ENCODE peak calls at places on chromosomes 16 and 17, in nine cellular contexts. One of them, this sample, is unnamed.

GRCh38 chr17:27586203-27586701 is 44.7 kb upstream of the LGALS9 start:
- DNase-seq in mucosa of gallbladder: no peak
- DNase-seq in astrocyte of the spinal cord: peak; percentile 78
- DNase-seq in T-cell: no peak
- DNase-seq in CD4-positive, alpha-beta T cell: no peak
- DNase-seq in NCI-H345: no peak
- DNase-seq in type B pancreatic cell: no peak
- DNase-seq in NCI-H69: no peak
- DNase-seq in colonic mucosa: no peak
- DNase-seq in this sample: no peak

GRCh38 chr17:800446-801242 is 18.5 kb downstream of the MRM3 start:
- DNase-seq in CD4-positive, alpha-beta T cell: no peak
- DNase-seq in colonic mucosa: no peak
- DNase-seq in astrocyte of the spinal cord: no peak
- DNase-seq in T-cell: no peak
- DNase-seq in type B pancreatic cell: no peak
- DNase-seq in NCI-H345: no peak
- DNase-seq in mucosa of gallbladder: no peak
- DNase-seq in NCI-H69: no peak
- DNase-seq in this sample: no peak

GRCh38 chr16:67149276-67150057 is 1.3 kb downstream of the B3GNT9 start:
- DNase-seq in type B pancreatic cell: no peak
- DNase-seq in T-cell: no peak
- DNase-seq in NCI-H345: no peak
- DNase-seq in astrocyte of the spinal cord: no peak
- DNase-seq in NCI-H69: no peak
- DNase-seq in mucosa of gallbladder: no peak
- DNase-seq in colonic mucosa: no peak
- DNase-seq in CD4-positive, alpha-beta T cell: no peak
- DNase-seq in this sample: no peak

GRCh38 chr16:23359092-23359760 is 57.1 kb downstream of the SCNN1B start:
- DNase-seq in type B pancreatic cell: no peak
- DNase-seq in colonic mucosa: no peak
- DNase-seq in astrocyte of the spinal cord: no peak
- DNase-seq in mucosa of gallbladder: no peak
- DNase-seq in CD4-positive, alpha-beta T cell: no peak
- DNase-seq in T-cell: no peak
- DNase-seq in NCI-H69: no peak
- DNase-seq in NCI-H345: no peak
- DNase-seq in this sample: no peak

GRCh38 chr17:10046786-10047609 is 141.9 kb upstream of the RCVRN start:
- DNase-seq in T-cell: no peak
- DNase-seq in NCI-H69: no peak
- DNase-seq in CD4-positive, alpha-beta T cell: no peak
- DNase-seq in colonic mucosa: no peak
- DNase-seq in astrocyte of the spinal cord: no peak
- DNase-seq in mucosa of gallbladder: no peak
- DNase-seq in type B pancreatic cell: no peak
- DNase-seq in NCI-H345: no peak
- DNase-seq in this sample: no peak

GRCh38 chr16:52492789-52493357 is 54.1 kb downstream of the TOX3 start:
- DNase-seq in T-cell: no peak
- DNase-seq in NCI-H69: peak; percentile 4
- DNase-seq in mucosa of gallbladder: peak; percentile 21
- DNase-seq in astrocyte of the spinal cord: no peak
- DNase-seq in NCI-H345: no peak
- DNase-seq in colonic mucosa: peak; percentile 25
- DNase-seq in CD4-positive, alpha-beta T cell: no peak
- DNase-seq in type B pancreatic cell: no peak
- DNase-seq in this sample: no peak

GRCh38 chr16:67562918-67563707 is 787 bp downstream of the CTCF start:
- DNase-seq in astrocyte of the spinal cord: peak; percentile 51
- DNase-seq in colonic mucosa: peak; percentile 60
- DNase-seq in T-cell: peak; percentile 60
- DNase-seq in NCI-H69: peak; percentile 65
- DNase-seq in type B pancreatic cell: no peak
- DNase-seq in CD4-positive, alpha-beta T cell: peak; percentile 47
- DNase-seq in mucosa of gallbladder: peak; percentile 36
- DNase-seq in NCI-H345: peak; percentile 24
- DNase-seq in this sample: peak; percentile 85

GRCh38 chr17:77769215-77769614 is 189.3 kb upstream of the TNRC6C start:
- DNase-seq in T-cell: no peak
- DNase-seq in mucosa of gallbladder: no peak
- DNase-seq in NCI-H69: peak; percentile 20
- DNase-seq in colonic mucosa: no peak
- DNase-seq in NCI-H345: peak; percentile 75
- DNase-seq in astrocyte of the spinal cord: peak; percentile 2
- DNase-seq in type B pancreatic cell: no peak
- DNase-seq in CD4-positive, alpha-beta T cell: no peak
- DNase-seq in this sample: no peak

GRCh38 chr16:28264656-28265055 is 27.7 kb upstream of the SBK1 start:
- DNase-seq in T-cell: no peak
- DNase-seq in NCI-H69: peak; percentile 47
- DNase-seq in mucosa of gallbladder: no peak
- DNase-seq in CD4-positive, alpha-beta T cell: no peak
- DNase-seq in astrocyte of the spinal cord: no peak
- DNase-seq in type B pancreatic cell: no peak
- DNase-seq in colonic mucosa: peak; percentile 37
- DNase-seq in NCI-H345: no peak
- DNase-seq in this sample: peak; percentile 74

GRCh38 chr17:77499699-77500435 is 359.1 kb downstream of the SEC14L1 start:
- DNase-seq in NCI-H345: no peak
- DNase-seq in NCI-H69: no peak
- DNase-seq in astrocyte of the spinal cord: no peak
- DNase-seq in mucosa of gallbladder: no peak
- DNase-seq in type B pancreatic cell: no peak
- DNase-seq in CD4-positive, alpha-beta T cell: no peak
- DNase-seq in T-cell: peak; percentile 3
- DNase-seq in colonic mucosa: no peak
- DNase-seq in this sample: no peak

GRCh38 chr16:14957576-14958322 is 17.1 kb upstream of the PDXDC1 start:
- DNase-seq in mucosa of gallbladder: peak; percentile 11
- DNase-seq in NCI-H345: no peak
- DNase-seq in colonic mucosa: no peak
- DNase-seq in T-cell: no peak
- DNase-seq in NCI-H69: no peak
- DNase-seq in CD4-positive, alpha-beta T cell: no peak
- DNase-seq in type B pancreatic cell: peak; percentile 82
- DNase-seq in astrocyte of the spinal cord: no peak
- DNase-seq in this sample: no peak

GRCh38 chr16:79595261-79595660 is 5.3 kb downstream of the MAF start:
- DNase-seq in T-cell: no peak
- DNase-seq in mucosa of gallbladder: no peak
- DNase-seq in CD4-positive, alpha-beta T cell: no peak
- DNase-seq in NCI-H345: no peak
- DNase-seq in NCI-H69: no peak
- DNase-seq in type B pancreatic cell: no peak
- DNase-seq in astrocyte of the spinal cord: no peak
- DNase-seq in colonic mucosa: no peak
- DNase-seq in this sample: no peak

GRCh38 chr17:64216385-64217248 is 46.4 kb downstream of the TEX2 start:
- DNase-seq in astrocyte of the spinal cord: peak; percentile 69
- DNase-seq in T-cell: no peak
- DNase-seq in NCI-H345: no peak
- DNase-seq in NCI-H69: peak; percentile 66
- DNase-seq in type B pancreatic cell: no peak
- DNase-seq in mucosa of gallbladder: peak; percentile 46
- DNase-seq in CD4-positive, alpha-beta T cell: no peak
- DNase-seq in colonic mucosa: peak; percentile 66
- DNase-seq in this sample: no peak

GRCh38 chr16:89051521-89052166 is 42.0 kb upstream of the ACSF3 start:
- DNase-seq in colonic mucosa: no peak
- DNase-seq in CD4-positive, alpha-beta T cell: no peak
- DNase-seq in mucosa of gallbladder: no peak
- DNase-seq in T-cell: no peak
- DNase-seq in NCI-H69: peak; percentile 5
- DNase-seq in astrocyte of the spinal cord: no peak
- DNase-seq in type B pancreatic cell: no peak
- DNase-seq in NCI-H345: no peak
- DNase-seq in this sample: no peak

GRCh38 chr17:19833914-19834313 is 33.8 kb downstream of the ULK2 start:
- DNase-seq in CD4-positive, alpha-beta T cell: no peak
- DNase-seq in T-cell: no peak
- DNase-seq in NCI-H69: no peak
- DNase-seq in NCI-H345: no peak
- DNase-seq in colonic mucosa: no peak
- DNase-seq in type B pancreatic cell: no peak
- DNase-seq in astrocyte of the spinal cord: no peak
- DNase-seq in mucosa of gallbladder: no peak
- DNase-seq in this sample: no peak

GRCh38 chr16:87227651-87228015 is 89.6 kb downstream of the C16orf95 start:
- DNase-seq in type B pancreatic cell: no peak
- DNase-seq in NCI-H69: no peak
- DNase-seq in mucosa of gallbladder: no peak
- DNase-seq in astrocyte of the spinal cord: no peak
- DNase-seq in T-cell: no peak
- DNase-seq in colonic mucosa: no peak
- DNase-seq in CD4-positive, alpha-beta T cell: no peak
- DNase-seq in NCI-H345: no peak
- DNase-seq in this sample: no peak

GRCh38 chr16:46915483-46916025 is 31.4 kb downstream of the GPT2 start:
- DNase-seq in T-cell: no peak
- DNase-seq in CD4-positive, alpha-beta T cell: no peak
- DNase-seq in NCI-H345: no peak
- DNase-seq in NCI-H69: no peak
- DNase-seq in type B pancreatic cell: no peak
- DNase-seq in mucosa of gallbladder: no peak
- DNase-seq in colonic mucosa: no peak
- DNase-seq in astrocyte of the spinal cord: no peak
- DNase-seq in this sample: no peak

GRCh38 chr17:43578699-43579569 is 32.8 kb upstream of the ETV4 start:
- DNase-seq in colonic mucosa: no peak
- DNase-seq in CD4-positive, alpha-beta T cell: no peak
- DNase-seq in NCI-H345: peak; percentile 87
- DNase-seq in NCI-H69: peak; percentile 97
- DNase-seq in type B pancreatic cell: no peak
- DNase-seq in mucosa of gallbladder: no peak
- DNase-seq in astrocyte of the spinal cord: peak; percentile 18
- DNase-seq in T-cell: peak; percentile 13
- DNase-seq in this sample: no peak

GRCh38 chr16:85554114-85554790 is 58.9 kb upstream of the GSE1 start:
- DNase-seq in mucosa of gallbladder: peak; percentile 79
- DNase-seq in T-cell: peak; percentile 58
- DNase-seq in NCI-H345: peak; percentile 49
- DNase-seq in colonic mucosa: peak; percentile 83
- DNase-seq in type B pancreatic cell: no peak
- DNase-seq in astrocyte of the spinal cord: peak; percentile 79
- DNase-seq in CD4-positive, alpha-beta T cell: peak; percentile 51
- DNase-seq in NCI-H69: peak; percentile 86
- DNase-seq in this sample: peak; percentile 98

GRCh38 chr17:72812823-72813222 is 279.7 kb downstream of the SLC39A11 start:
- DNase-seq in mucosa of gallbladder: no peak
- DNase-seq in NCI-H69: no peak
- DNase-seq in T-cell: no peak
- DNase-seq in astrocyte of the spinal cord: peak; percentile 76
- DNase-seq in type B pancreatic cell: no peak
- DNase-seq in NCI-H345: no peak
- DNase-seq in CD4-positive, alpha-beta T cell: no peak
- DNase-seq in colonic mucosa: no peak
- DNase-seq in this sample: no peak

GRCh38 chr17:17702821-17703607 is 21.8 kb downstream of the RAI1 start:
- DNase-seq in CD4-positive, alpha-beta T cell: no peak
- DNase-seq in T-cell: no peak
- DNase-seq in colonic mucosa: no peak
- DNase-seq in NCI-H345: no peak
- DNase-seq in mucosa of gallbladder: no peak
- DNase-seq in NCI-H69: no peak
- DNase-seq in type B pancreatic cell: no peak
- DNase-seq in astrocyte of the spinal cord: no peak
- DNase-seq in this sample: no peak

GRCh38 chr16:50591800-50592771 is 43.9 kb downstream of the NKD1 start:
- DNase-seq in NCI-H69: peak; percentile 74
- DNase-seq in type B pancreatic cell: no peak
- DNase-seq in CD4-positive, alpha-beta T cell: no peak
- DNase-seq in NCI-H345: peak; percentile 51
- DNase-seq in mucosa of gallbladder: peak; percentile 92
- DNase-seq in T-cell: no peak
- DNase-seq in astrocyte of the spinal cord: no peak
- DNase-seq in colonic mucosa: no peak
- DNase-seq in this sample: no peak

GRCh38 chr16:31874354-31875111 is 926 bp downstream of the ZNF267 start:
- DNase-seq in type B pancreatic cell: no peak
- DNase-seq in NCI-H69: peak; percentile 77
- DNase-seq in NCI-H345: peak; percentile 8
- DNase-seq in T-cell: no peak
- DNase-seq in colonic mucosa: peak; percentile 49
- DNase-seq in astrocyte of the spinal cord: peak; percentile 28
- DNase-seq in mucosa of gallbladder: no peak
- DNase-seq in CD4-positive, alpha-beta T cell: no peak
- DNase-seq in this sample: peak; percentile 83

GRCh38 chr17:79844869-79845600 is 5.8 kb upstream of the CBX4 start:
- DNase-seq in NCI-H69: peak; percentile 64
- DNase-seq in astrocyte of the spinal cord: no peak
- DNase-seq in colonic mucosa: peak; percentile 67
- DNase-seq in type B pancreatic cell: no peak
- DNase-seq in CD4-positive, alpha-beta T cell: no peak
- DNase-seq in T-cell: peak; percentile 56
- DNase-seq in NCI-H345: peak; percentile 45
- DNase-seq in mucosa of gallbladder: no peak
- DNase-seq in this sample: peak; percentile 63

GRCh38 chr17:5785343-5785742 is 201.0 kb upstream of the NLRP1 start:
- DNase-seq in T-cell: no peak
- DNase-seq in NCI-H345: no peak
- DNase-seq in mucosa of gallbladder: no peak
- DNase-seq in astrocyte of the spinal cord: peak; percentile 68
- DNase-seq in CD4-positive, alpha-beta T cell: no peak
- DNase-seq in NCI-H69: peak; percentile 62
- DNase-seq in type B pancreatic cell: no peak
- DNase-seq in colonic mucosa: no peak
- DNase-seq in this sample: no peak

GRCh38 chr17:52419256-52419655 is 260.7 kb upstream of the CA10 start:
- DNase-seq in type B pancreatic cell: no peak
- DNase-seq in CD4-positive, alpha-beta T cell: no peak
- DNase-seq in colonic mucosa: no peak
- DNase-seq in astrocyte of the spinal cord: peak; percentile 2
- DNase-seq in NCI-H69: peak; percentile 92
- DNase-seq in T-cell: no peak
- DNase-seq in mucosa of gallbladder: peak; percentile 90
- DNase-seq in NCI-H345: peak; percentile 93
- DNase-seq in this sample: no peak

GRCh38 chr17:61815863-61816523 is 47.3 kb downstream of the BRIP1 start:
- DNase-seq in T-cell: no peak
- DNase-seq in NCI-H345: peak; percentile 17
- DNase-seq in colonic mucosa: no peak
- DNase-seq in NCI-H69: peak; percentile 92
- DNase-seq in type B pancreatic cell: no peak
- DNase-seq in CD4-positive, alpha-beta T cell: no peak
- DNase-seq in astrocyte of the spinal cord: no peak
- DNase-seq in mucosa of gallbladder: no peak
- DNase-seq in this sample: no peak

GRCh38 chr16:66746682-66747081 is 4.7 kb downstream of the DYNC1LI2 start:
- DNase-seq in CD4-positive, alpha-beta T cell: no peak
- DNase-seq in colonic mucosa: no peak
- DNase-seq in NCI-H345: no peak
- DNase-seq in NCI-H69: no peak
- DNase-seq in T-cell: no peak
- DNase-seq in type B pancreatic cell: no peak
- DNase-seq in astrocyte of the spinal cord: peak; percentile 57
- DNase-seq in mucosa of gallbladder: no peak
- DNase-seq in this sample: peak; percentile 99

GRCh38 chr17:54902017-54902416 is 1.4 kb downstream of the TOM1L1 start:
- DNase-seq in colonic mucosa: no peak
- DNase-seq in type B pancreatic cell: no peak
- DNase-seq in CD4-positive, alpha-beta T cell: no peak
- DNase-seq in NCI-H345: no peak
- DNase-seq in T-cell: no peak
- DNase-seq in NCI-H69: no peak
- DNase-seq in astrocyte of the spinal cord: no peak
- DNase-seq in mucosa of gallbladder: no peak
- DNase-seq in this sample: no peak

GRCh38 chr16:392450-393027 is 4.5 kb upstream of the NME4 start:
- DNase-seq in NCI-H345: no peak
- DNase-seq in type B pancreatic cell: no peak
- DNase-seq in astrocyte of the spinal cord: no peak
- DNase-seq in NCI-H69: no peak
- DNase-seq in CD4-positive, alpha-beta T cell: no peak
- DNase-seq in T-cell: no peak
- DNase-seq in colonic mucosa: no peak
- DNase-seq in mucosa of gallbladder: no peak
- DNase-seq in this sample: peak; percentile 45

GRCh38 chr17:78709119-78709681 is 72.9 kb downstream of the CYTH1 start:
- DNase-seq in CD4-positive, alpha-beta T cell: no peak
- DNase-seq in mucosa of gallbladder: no peak
- DNase-seq in colonic mucosa: no peak
- DNase-seq in astrocyte of the spinal cord: no peak
- DNase-seq in type B pancreatic cell: no peak
- DNase-seq in NCI-H345: no peak
- DNase-seq in NCI-H69: no peak
- DNase-seq in T-cell: no peak
- DNase-seq in this sample: no peak

This sample was measured in NB4.